ENCODE peak calls at places on chromosomes 13 and 19, in six cellular contexts. One of them, this sample, is unnamed.

GRCh38 chr19:4878491-4878968 is 11.1 kb upstream of the PLIN3 start:
- DNase-seq in GF-D8: peak; percentile 20
- DNase-seq in C1 segment of cervical spinal cord: peak; percentile 95
- DNase-seq in stimulated activated CD4-positive, alpha-beta T cell treated with anti-CD3 and anti-CD28 coated beads, Interleukin-4, amount 100 ng/mL, for 24 hours: no peak
- DNase-seq in T-cell: no peak
- DNase-seq in SIG-M5: no peak
- DNase-seq in this sample: peak; percentile 48

GRCh38 chr19:37362733-37363132 is 8.2 kb upstream of the ZNF527 start:
- DNase-seq in SIG-M5: no peak
- DNase-seq in T-cell: no peak
- DNase-seq in GF-D8: no peak
- DNase-seq in C1 segment of cervical spinal cord: no peak
- DNase-seq in stimulated activated CD4-positive, alpha-beta T cell treated with anti-CD3 and anti-CD28 coated beads, Interleukin-4, amount 100 ng/mL, for 24 hours: no peak
- DNase-seq in this sample: no peak

GRCh38 chr19:42032428-42032827 is 37.6 kb downstream of the GRIK5 start:
- DNase-seq in stimulated activated CD4-positive, alpha-beta T cell treated with anti-CD3 and anti-CD28 coated beads, Interleukin-4, amount 100 ng/mL, for 24 hours: no peak
- DNase-seq in SIG-M5: no peak
- DNase-seq in T-cell: no peak
- DNase-seq in GF-D8: no peak
- DNase-seq in C1 segment of cervical spinal cord: no peak
- DNase-seq in this sample: no peak

GRCh38 chr13:47146991-47147783 is 250.3 kb upstream of the HTR2A start:
- DNase-seq in SIG-M5: no peak
- DNase-seq in C1 segment of cervical spinal cord: no peak
- DNase-seq in GF-D8: no peak
- DNase-seq in T-cell: no peak
- DNase-seq in stimulated activated CD4-positive, alpha-beta T cell treated with anti-CD3 and anti-CD28 coated beads, Interleukin-4, amount 100 ng/mL, for 24 hours: no peak
- DNase-seq in this sample: no peak

GRCh38 chr19:13553880-13554400 is 47.7 kb upstream of the CACNA1A start:
- DNase-seq in T-cell: no peak
- DNase-seq in C1 segment of cervical spinal cord: no peak
- DNase-seq in SIG-M5: no peak
- DNase-seq in stimulated activated CD4-positive, alpha-beta T cell treated with anti-CD3 and anti-CD28 coated beads, Interleukin-4, amount 100 ng/mL, for 24 hours: no peak
- DNase-seq in GF-D8: no peak
- DNase-seq in this sample: no peak

GRCh38 chr19:1747285-1748114 is 5.8 kb upstream of the ONECUT3 start:
- DNase-seq in SIG-M5: no peak
- DNase-seq in stimulated activated CD4-positive, alpha-beta T cell treated with anti-CD3 and anti-CD28 coated beads, Interleukin-4, amount 100 ng/mL, for 24 hours: peak; percentile 52
- DNase-seq in T-cell: no peak
- DNase-seq in GF-D8: no peak
- DNase-seq in C1 segment of cervical spinal cord: no peak
- DNase-seq in this sample: peak; percentile 67

GRCh38 chr13:26558074-26558805 is 757 bp downstream of the WASF3 start:
- DNase-seq in T-cell: no peak
- DNase-seq in C1 segment of cervical spinal cord: no peak
- DNase-seq in SIG-M5: no peak
- DNase-seq in stimulated activated CD4-positive, alpha-beta T cell treated with anti-CD3 and anti-CD28 coated beads, Interleukin-4, amount 100 ng/mL, for 24 hours: no peak
- DNase-seq in GF-D8: no peak
- DNase-seq in this sample: peak; percentile 4

GRCh38 chr13:28204690-28205443 is 66.5 kb downstream of the PAN3 start:
- DNase-seq in GF-D8: no peak
- DNase-seq in C1 segment of cervical spinal cord: no peak
- DNase-seq in T-cell: no peak
- DNase-seq in stimulated activated CD4-positive, alpha-beta T cell treated with anti-CD3 and anti-CD28 coated beads, Interleukin-4, amount 100 ng/mL, for 24 hours: peak; percentile 54
- DNase-seq in SIG-M5: no peak
- DNase-seq in this sample: peak; percentile 56

GRCh38 chr13:98504371-98504963 is 72.4 kb downstream of the STK24 start:
- DNase-seq in SIG-M5: no peak
- DNase-seq in GF-D8: no peak
- DNase-seq in stimulated activated CD4-positive, alpha-beta T cell treated with anti-CD3 and anti-CD28 coated beads, Interleukin-4, amount 100 ng/mL, for 24 hours: peak; percentile 26
- DNase-seq in C1 segment of cervical spinal cord: no peak
- DNase-seq in T-cell: no peak
- DNase-seq in this sample: peak; percentile 38

GRCh38 chr19:4373601-4374441 is 26.5 kb downstream of the SH3GL1 start:
- DNase-seq in stimulated activated CD4-positive, alpha-beta T cell treated with anti-CD3 and anti-CD28 coated beads, Interleukin-4, amount 100 ng/mL, for 24 hours: no peak
- DNase-seq in GF-D8: peak; percentile 41
- DNase-seq in T-cell: no peak
- DNase-seq in SIG-M5: no peak
- DNase-seq in C1 segment of cervical spinal cord: peak; percentile 38
- DNase-seq in this sample: no peak

GRCh38 chr19:48806818-48807589 is 3.8 kb downstream of the BCAT2 start:
- DNase-seq in C1 segment of cervical spinal cord: no peak
- DNase-seq in SIG-M5: no peak
- DNase-seq in T-cell: no peak
- DNase-seq in GF-D8: no peak
- DNase-seq in stimulated activated CD4-positive, alpha-beta T cell treated with anti-CD3 and anti-CD28 coated beads, Interleukin-4, amount 100 ng/mL, for 24 hours: no peak
- DNase-seq in this sample: peak; percentile 31

GRCh38 chr13:93397619-93398018 is 171.0 kb downstream of the GPC6 start:
- DNase-seq in C1 segment of cervical spinal cord: no peak
- DNase-seq in SIG-M5: no peak
- DNase-seq in stimulated activated CD4-positive, alpha-beta T cell treated with anti-CD3 and anti-CD28 coated beads, Interleukin-4, amount 100 ng/mL, for 24 hours: no peak
- DNase-seq in T-cell: no peak
- DNase-seq in GF-D8: no peak
- DNase-seq in this sample: no peak

GRCh38 chr13:41458939-41459753 is 1.8 kb downstream of the RGCC start:
- DNase-seq in stimulated activated CD4-positive, alpha-beta T cell treated with anti-CD3 and anti-CD28 coated beads, Interleukin-4, amount 100 ng/mL, for 24 hours: peak; percentile 72
- DNase-seq in GF-D8: no peak
- DNase-seq in T-cell: peak; percentile 57
- DNase-seq in C1 segment of cervical spinal cord: peak; percentile 49
- DNase-seq in SIG-M5: peak; percentile 76
- DNase-seq in this sample: peak; percentile 77

GRCh38 chr19:21328402-21328801 is 808 bp downstream of the ZNF708 start:
- DNase-seq in T-cell: no peak
- DNase-seq in stimulated activated CD4-positive, alpha-beta T cell treated with anti-CD3 and anti-CD28 coated beads, Interleukin-4, amount 100 ng/mL, for 24 hours: no peak
- DNase-seq in C1 segment of cervical spinal cord: no peak
- DNase-seq in SIG-M5: no peak
- DNase-seq in GF-D8: no peak
- DNase-seq in this sample: no peak

GRCh38 chr19:44585371-44586141 is 27.8 kb upstream of the IGSF23 start:
- DNase-seq in T-cell: no peak
- DNase-seq in GF-D8: peak; percentile 1
- DNase-seq in C1 segment of cervical spinal cord: no peak
- DNase-seq in SIG-M5: no peak
- DNase-seq in stimulated activated CD4-positive, alpha-beta T cell treated with anti-CD3 and anti-CD28 coated beads, Interleukin-4, amount 100 ng/mL, for 24 hours: no peak
- DNase-seq in this sample: no peak

GRCh38 chr13:30255696-30256095 is 51.7 kb downstream of the KATNAL1 start:
- DNase-seq in SIG-M5: no peak
- DNase-seq in T-cell: no peak
- DNase-seq in C1 segment of cervical spinal cord: no peak
- DNase-seq in GF-D8: no peak
- DNase-seq in stimulated activated CD4-positive, alpha-beta T cell treated with anti-CD3 and anti-CD28 coated beads, Interleukin-4, amount 100 ng/mL, for 24 hours: no peak
- DNase-seq in this sample: no peak

GRCh38 chr19:48606463-48607358 is at the start of gene SPACA4:
- DNase-seq in SIG-M5: no peak
- DNase-seq in stimulated activated CD4-positive, alpha-beta T cell treated with anti-CD3 and anti-CD28 coated beads, Interleukin-4, amount 100 ng/mL, for 24 hours: no peak
- DNase-seq in C1 segment of cervical spinal cord: no peak
- DNase-seq in GF-D8: no peak
- DNase-seq in T-cell: no peak
- DNase-seq in this sample: no peak

GRCh38 chr19:6238643-6239281 is 41.0 kb downstream of the MLLT1 start:
- DNase-seq in T-cell: no peak
- DNase-seq in SIG-M5: no peak
- DNase-seq in C1 segment of cervical spinal cord: no peak
- DNase-seq in GF-D8: no peak
- DNase-seq in stimulated activated CD4-positive, alpha-beta T cell treated with anti-CD3 and anti-CD28 coated beads, Interleukin-4, amount 100 ng/mL, for 24 hours: no peak
- DNase-seq in this sample: no peak

GRCh38 chr19:45637890-45638667 is 1.1 kb downstream of the EML2 start:
- DNase-seq in C1 segment of cervical spinal cord: no peak
- DNase-seq in T-cell: no peak
- DNase-seq in stimulated activated CD4-positive, alpha-beta T cell treated with anti-CD3 and anti-CD28 coated beads, Interleukin-4, amount 100 ng/mL, for 24 hours: no peak
- DNase-seq in GF-D8: no peak
- DNase-seq in SIG-M5: no peak
- DNase-seq in this sample: no peak

GRCh38 chr13:70253411-70253810 is 145.2 kb upstream of the KLHL1 start:
- DNase-seq in GF-D8: no peak
- DNase-seq in C1 segment of cervical spinal cord: no peak
- DNase-seq in SIG-M5: no peak
- DNase-seq in T-cell: no peak
- DNase-seq in stimulated activated CD4-positive, alpha-beta T cell treated with anti-CD3 and anti-CD28 coated beads, Interleukin-4, amount 100 ng/mL, for 24 hours: no peak
- DNase-seq in this sample: no peak

GRCh38 chr19:30360378-30361106 is 11.6 kb upstream of the ZNF536 start:
- DNase-seq in stimulated activated CD4-positive, alpha-beta T cell treated with anti-CD3 and anti-CD28 coated beads, Interleukin-4, amount 100 ng/mL, for 24 hours: no peak
- DNase-seq in SIG-M5: no peak
- DNase-seq in C1 segment of cervical spinal cord: peak; percentile 36
- DNase-seq in GF-D8: no peak
- DNase-seq in T-cell: no peak
- DNase-seq in this sample: no peak

GRCh38 chr13:70087247-70087646 is 20.4 kb upstream of the ATXN8OS start:
- DNase-seq in SIG-M5: no peak
- DNase-seq in GF-D8: no peak
- DNase-seq in stimulated activated CD4-positive, alpha-beta T cell treated with anti-CD3 and anti-CD28 coated beads, Interleukin-4, amount 100 ng/mL, for 24 hours: no peak
- DNase-seq in C1 segment of cervical spinal cord: no peak
- DNase-seq in T-cell: no peak
- DNase-seq in this sample: no peak

GRCh38 chr13:48636550-48636949 is 17.2 kb upstream of the CYSLTR2 start:
- DNase-seq in T-cell: no peak
- DNase-seq in GF-D8: no peak
- DNase-seq in C1 segment of cervical spinal cord: no peak
- DNase-seq in stimulated activated CD4-positive, alpha-beta T cell treated with anti-CD3 and anti-CD28 coated beads, Interleukin-4, amount 100 ng/mL, for 24 hours: no peak
- DNase-seq in SIG-M5: no peak
- DNase-seq in this sample: no peak

GRCh38 chr13:34779171-34779570 is 162.9 kb upstream of the NBEA start:
- DNase-seq in T-cell: no peak
- DNase-seq in stimulated activated CD4-positive, alpha-beta T cell treated with anti-CD3 and anti-CD28 coated beads, Interleukin-4, amount 100 ng/mL, for 24 hours: no peak
- DNase-seq in SIG-M5: no peak
- DNase-seq in GF-D8: no peak
- DNase-seq in C1 segment of cervical spinal cord: no peak
- DNase-seq in this sample: no peak

GRCh38 chr13:112734696-112735547 is 45.1 kb downstream of the ATP11A start:
- DNase-seq in C1 segment of cervical spinal cord: no peak
- DNase-seq in SIG-M5: no peak
- DNase-seq in stimulated activated CD4-positive, alpha-beta T cell treated with anti-CD3 and anti-CD28 coated beads, Interleukin-4, amount 100 ng/mL, for 24 hours: no peak
- DNase-seq in T-cell: no peak
- DNase-seq in GF-D8: no peak
- DNase-seq in this sample: no peak

GRCh38 chr19:1811942-1812425 is at the start of gene ATP8B3:
- DNase-seq in T-cell: peak; percentile 75
- DNase-seq in SIG-M5: no peak
- DNase-seq in C1 segment of cervical spinal cord: no peak
- DNase-seq in stimulated activated CD4-positive, alpha-beta T cell treated with anti-CD3 and anti-CD28 coated beads, Interleukin-4, amount 100 ng/mL, for 24 hours: no peak
- DNase-seq in GF-D8: no peak
- DNase-seq in this sample: peak; percentile 82